ENCODE peak calls at places on chromosomes 1 and 21, in nine cellular contexts. A is NCI-H1417; D is activated CD4-positive, alpha-beta T cell treated with anti-CD3 and anti-CD28 coated beads, Interleukin-2, amount 50 U/mL, for 1 hour; X is stimulated activated CD4-positive, alpha-beta T cell treated with anti-CD3 and anti-CD28 coated beads, TNF-alpha, amount 100 ng/mL, for 1 hour; G is endothelial cell; O is stimulated activated effector memory CD8-positive, alpha-beta T cell treated with anti-CD3 and anti-CD28 coated beads, Interleukin-12 subunit alpha, Interleukin-12 subunit beta, amount 100 ng/mL, for 72 hours; P is left ventricle myocardium superior; I is posterior cingulate gyrus; S is A673. Z is an unnamed sample.

GRCh38 chr1:192880191-192880590 is 71.4 kb downstream of the RGS2 start:
- DNase-seq in D (no peak), X (no peak), O (no peak), I (no peak), A (no peak), S (no peak), P (no peak), G (no peak), Z (no peak)

GRCh38 chr1:27555700-27556424 is 48.1 kb downstream of the AHDC1 start:
- DNase-seq in S (peak), G (no peak), P (peak), I (no peak), D (no peak), O (no peak), A (no peak), X (no peak), Z (no peak)

GRCh38 chr1:200992382-200993101 is 31.0 kb downstream of the KIF21B start:
- DNase-seq in D (no peak), G (no peak), I (no peak), S (no peak), P (no peak), O (no peak), A (no peak), X (no peak), Z (peak)

GRCh38 chr1:155931332-155932038 is 2.7 kb downstream of the KHDC4 start:
- DNase-seq in G (no peak), X (no peak), I (no peak), D (no peak), A (no peak), P (no peak), O (no peak), S (no peak), Z (no peak)

GRCh38 chr1:172356620-172357019 is 63.9 kb upstream of the C1orf105 start:
- DNase-seq in O (no peak), A (no peak), S (peak), G (no peak), I (no peak), X (no peak), P (no peak), D (no peak), Z (no peak)

GRCh38 chr1:48681476-48682305 is 95.0 kb downstream of the BEND5 start:
- DNase-seq in X (no peak), A (no peak), O (no peak), I (no peak), D (no peak), G (no peak), S (no peak), P (no peak), Z (no peak)

GRCh38 chr1:92701147-92701546 is 83.8 kb downstream of the EVI5 start:
- DNase-seq in G (no peak), S (no peak), D (no peak), I (no peak), X (no peak), A (no peak), P (no peak), O (no peak), Z (no peak)

GRCh38 chr1:179876289-179876715 is 1.3 kb downstream of the TOR1AIP2 start:
- DNase-seq in O (no peak), P (no peak), D (no peak), S (no peak), I (no peak), A (no peak), X (no peak), G (no peak), Z (no peak)

GRCh38 chr21:36437745-36438128 is 42.2 kb downstream of the CLDN14 start:
- DNase-seq in I (no peak), X (no peak), D (no peak), O (no peak), A (no peak), P (no peak), S (no peak), G (no peak), Z (no peak)

GRCh38 chr1:204453141-204453772 is 41.3 kb downstream of the PIK3C2B start:
- DNase-seq in O (peak), D (peak), P (no peak), S (peak), X (peak), G (no peak), A (no peak), I (no peak), Z (no peak)

GRCh38 chr1:186605762-186606350 is 74.4 kb downstream of the PTGS2 start:
- DNase-seq in D (peak), S (peak), P (no peak), G (peak), A (peak), I (no peak), O (no peak), X (no peak), Z (peak)

GRCh38 chr1:220694866-220695382 is 4.8 kb downstream of the C1orf115 start:
- DNase-seq in A (no peak), D (no peak), G (no peak), I (no peak), P (no peak), S (no peak), X (no peak), O (peak), Z (no peak)

GRCh38 chr1:212284332-212284743 is 872 bp upstream of the PPP2R5A start:
- DNase-seq in D (no peak), G (no peak), P (no peak), I (no peak), A (no peak), O (no peak), X (no peak), S (no peak), Z (no peak)

GRCh38 chr1:202069670-202070069 is 53.0 kb upstream of the GPR37L1 start:
- DNase-seq in G (no peak), D (no peak), I (no peak), S (no peak), A (peak), P (no peak), O (no peak), X (no peak), Z (peak)

GRCh38 chr1:238409947-238410346 is 519.2 kb upstream of the ZP4 start:
- DNase-seq in P (no peak), A (no peak), S (peak), D (no peak), O (no peak), I (no peak), G (no peak), X (no peak), Z (no peak)

GRCh38 chr21:41169701-41170100 is 1.7 kb downstream of the BACE2 start:
- DNase-seq in S (no peak), A (no peak), X (no peak), O (no peak), I (no peak), P (no peak), G (no peak), D (no peak), Z (no peak)

GRCh38 chr1:27632387-27633297 is 2.3 kb downstream of the FGR start:
- DNase-seq in S (no peak), X (peak), P (no peak), A (no peak), G (no peak), D (peak), O (peak), I (no peak), Z (no peak)

GRCh38 chr1:6519935-6520621 is 28.6 kb upstream of the PLEKHG5 start:
- DNase-seq in I (no peak), D (no peak), X (no peak), P (no peak), G (no peak), S (peak), A (peak), O (no peak), Z (peak)

GRCh38 chr1:171346866-171347265 is 32.9 kb downstream of the FMO4 start:
- DNase-seq in S (peak), P (no peak), G (no peak), X (no peak), A (no peak), O (no peak), I (no peak), D (no peak), Z (no peak)

GRCh38 chr1:234589854-234590620 is 19.9 kb downstream of the IRF2BP2 start:
- DNase-seq in P (no peak), D (no peak), G (no peak), S (peak), A (no peak), X (no peak), I (no peak), O (no peak), Z (no peak)

GRCh38 chr1:234737915-234738314 is 127.9 kb upstream of the IRF2BP2 start:
- DNase-seq in D (no peak), P (no peak), X (no peak), S (peak), A (peak), G (no peak), O (no peak), I (peak), Z (peak)

GRCh38 chr21:35294231-35294898 is 245.3 kb upstream of the RUNX1 start:
- DNase-seq in G (no peak), S (no peak), P (no peak), A (peak), D (no peak), O (no peak), I (no peak), X (no peak), Z (peak)

GRCh38 chr1:59079434-59080135 is 217.3 kb upstream of the FGGY start:
- DNase-seq in S (no peak), O (no peak), X (no peak), P (no peak), I (no peak), D (no peak), G (no peak), A (no peak), Z (no peak)

GRCh38 chr1:219555802-219556201 is 57.1 kb downstream of the ZC3H11B start:
- DNase-seq in S (no peak), P (no peak), A (no peak), X (no peak), O (no peak), I (no peak), G (no peak), D (no peak), Z (peak)

GRCh38 chr1:233614173-233614742 is 352 bp downstream of the KCNK1 start:
- DNase-seq in G (peak), D (no peak), O (no peak), S (peak), P (peak), I (peak), X (no peak), A (no peak), Z (peak)

Z was measured in NCI-H146.